ENCODE peak calls at places on chromosomes 2 and 18, in eight cellular contexts. B is endothelial cell of umbilical vein, J is testis, K is uterus, E is sigmoid colon, G is A549, N is tibial artery, P is OCI-LY7. H is an unnamed sample. For H3K9me3, the result is how much of the 10 kb centered on the place peaks cover.

GRCh38 chr2:98334439-98335078 is 11.7 kb upstream of the CNGA3 start:
- DNase-seq in N (no peak), K (no peak), B (peak), P (no peak), G (peak), J (no peak), E (no peak), H (no peak)

GRCh38 chr2:55085113-55085713 is 35.0 kb upstream of the RTN4 start:
- DNase-seq in E (no peak), N (no peak), K (no peak), B (no peak), G (no peak), J (no peak), P (no peak), H (no peak)

GRCh38 chr2:54767921-54768320 is 44.5 kb downstream of the EML6 start:
- DNase-seq in G (no peak), E (no peak), N (no peak), J (no peak), K (no peak), P (peak), B (peak), H (no peak)

GRCh38 chr2:20617081-20617575 is 33.8 kb downstream of the HS1BP3 start:
- DNase-seq in K (peak), B (peak), P (no peak), J (peak), N (peak), G (no peak), E (peak), H (no peak)

GRCh38 chr2:145096582-145096981 is 576.7 kb upstream of the ZEB2 start:
- DNase-seq in G (no peak), N (no peak), E (no peak), K (no peak), J (no peak), B (no peak), P (no peak), H (no peak)

GRCh38 chr2:111704246-111704645 is 179.7 kb downstream of the ANAPC1 start:
- DNase-seq in J (no peak), E (no peak), G (peak), P (no peak), K (no peak), N (no peak), B (no peak), H (no peak)

GRCh38 chr2:88753833-88754584 is 62.5 kb downstream of the RPIA start:
- DNase-seq in E (no peak), G (no peak), B (peak), J (no peak), K (no peak), N (no peak), P (peak), H (no peak)

GRCh38 chr2:41207578-41207977 is 755.7 kb upstream of the SLC8A1 start:
- DNase-seq in P (no peak), N (no peak), G (no peak), E (no peak), K (no peak), J (no peak), B (no peak), H (no peak)

GRCh38 chr2:109692013-109692738 is 78.0 kb downstream of the SOWAHC start:
- DNase-seq in K (no peak), B (no peak), N (no peak), G (no peak), P (no peak), J (peak), E (peak), H (no peak)

GRCh38 chr18:43661570-43661969 is 384.3 kb upstream of the SYT4 start:
- DNase-seq in N (no peak), K (no peak), P (peak), E (no peak), J (peak), G (no peak), B (peak), H (no peak)

GRCh38 chr18:5628512-5629255 is 84.9 kb upstream of the EPB41L3 start:
- DNase-seq in E (peak), P (no peak), J (peak), K (peak), B (peak), G (no peak), N (peak), H (no peak)

GRCh38 chr2:108538000-108538625 is 3.8 kb downstream of the LIMS1 start:
- DNase-seq in E (no peak), N (no peak), B (no peak), G (no peak), P (no peak), J (no peak), K (no peak), H (no peak)

GRCh38 chr2:125885340-125885739 is 770.6 kb upstream of the GYPC start:
- DNase-seq in N (no peak), K (no peak), E (no peak), P (no peak), J (no peak), G (no peak), B (no peak), H (no peak)

GRCh38 chr2:224444011-224444410 is 42.1 kb upstream of the FAM124B start:
- DNase-seq in J (no peak), B (peak), E (no peak), G (no peak), N (no peak), P (no peak), K (no peak), H (no peak)

GRCh38 chr2:169184074-169184473 is 114.7 kb downstream of the DHRS9 start:
- DNase-seq in G (no peak), K (no peak), N (no peak), E (no peak), P (no peak), J (no peak), B (peak), H (no peak)

GRCh38 chr2:176612736-176613135 is 343.5 kb downstream of the MTX2 start:
- DNase-seq in E (no peak), J (no peak), K (no peak), G (no peak), B (peak), P (no peak), N (no peak), H (no peak)

GRCh38 chr2:171941316-171941699 is 19.0 kb downstream of the HAT1 start:
- DNase-seq in K (no peak), B (no peak), E (no peak), G (no peak), P (no peak), J (no peak), N (no peak), H (no peak)

GRCh38 chr2:42917374-42918017 is 125.1 kb upstream of the HAAO start:
- DNase-seq in K (peak), N (peak), B (peak), J (no peak), E (peak), P (no peak), G (no peak), H (no peak)

GRCh38 chr2:208359632-208359986 is 47.0 kb upstream of the PTH2R start:
- DNase-seq in J (peak), P (no peak), E (no peak), N (no peak), B (no peak), G (no peak), K (no peak), H (no peak)

GRCh38 chr2:209872675-209873074 is 101.0 kb downstream of the UNC80 start:
- DNase-seq in N (no peak), J (no peak), E (no peak), K (peak), P (no peak), G (no peak), B (no peak), H (no peak)

GRCh38 chr2:143175435-143175834 is 46.2 kb downstream of the ARHGAP15 start:
- DNase-seq in K (no peak), N (no peak), E (no peak), B (no peak), J (no peak), G (no peak), P (no peak), H (no peak)

GRCh38 chr2:64789466-64790320 is 136.0 kb upstream of the SERTAD2 start:
- DNase-seq in G (no peak), N (no peak), B (no peak), K (no peak), P (no peak), E (no peak), J (no peak), H (no peak)

GRCh38 chr2:74834806-74835755 is 1.2 kb downstream of the HK2 start:
- DNase-seq in J (peak), G (peak), B (peak), P (peak), N (peak), E (no peak), K (no peak), H (no peak)

GRCh38 chr2:112661656-112662305 is 16.0 kb downstream of the SLC20A1 start:
- DNase-seq in J (no peak), G (no peak), K (no peak), E (no peak), B (no peak), P (no peak), N (no peak), H (no peak)

GRCh38 chr2:170848587-170848986 is 31.9 kb downstream of the GAD1 start:
- DNase-seq in G (no peak), N (no peak), K (no peak), J (no peak), P (no peak), E (no peak), B (no peak), H (no peak)

GRCh38 chr2:62014102-62014501 is 108.6 kb downstream of the COMMD1 start:
- DNase-seq in J (peak), G (no peak), N (peak), P (peak), B (peak), K (peak), E (peak), H (no peak)

GRCh38 chr18:12597775-12598174 is 60.1 kb downstream of the SPIRE1 start:
- DNase-seq in P (no peak), K (no peak), J (no peak), B (peak), G (peak), N (no peak), E (no peak), H (no peak)

GRCh38 chr2:227460079-227460485 is 11.9 kb upstream of the AGFG1 start:
- DNase-seq in P (no peak), B (no peak), N (no peak), E (no peak), G (no peak), J (no peak), K (no peak), H (peak)

GRCh38 chr18:515156-515815 is 14.8 kb upstream of the COLEC12 start:
- DNase-seq in P (no peak), N (no peak), J (no peak), G (no peak), E (no peak), B (no peak), K (no peak), H (no peak)

GRCh38 chr18:57581301-57581934 is 5.1 kb downstream of the FECH start:
- DNase-seq in G (no peak), P (peak), E (no peak), B (no peak), N (peak), K (no peak), J (peak), H (no peak)

GRCh38 chr18:70870292-70870691 is 581.4 kb downstream of the SOCS6 start:
- DNase-seq in K (no peak), J (no peak), E (no peak), G (no peak), N (no peak), B (no peak), P (no peak), H (no peak)
- H3K9me3 ChIP-seq in K (under half), J (under half), E (under half), G (under half), N (under half), B (under half), P (under half), H (under half)

GRCh38 chr18:14971461-14972185 is 223.7 kb downstream of the ANKRD30B start:
- DNase-seq in K (no peak), J (no peak), N (no peak), G (no peak), E (no peak), B (peak), P (no peak), H (no peak)

GRCh38 chr18:14974576-14974975 is 226.6 kb downstream of the ANKRD30B start:
- DNase-seq in P (no peak), G (no peak), N (no peak), B (peak), K (no peak), E (no peak), J (no peak), H (no peak)

GRCh38 chr18:14975431-14975830 is 227.5 kb downstream of the ANKRD30B start:
- DNase-seq in G (no peak), J (no peak), N (no peak), E (no peak), K (no peak), P (no peak), B (no peak), H (no peak)

GRCh38 chr18:14976736-14977430 is 228.9 kb downstream of the ANKRD30B start:
- DNase-seq in K (no peak), E (no peak), P (no peak), G (no peak), B (peak), J (no peak), N (no peak), H (no peak)

DNA sequence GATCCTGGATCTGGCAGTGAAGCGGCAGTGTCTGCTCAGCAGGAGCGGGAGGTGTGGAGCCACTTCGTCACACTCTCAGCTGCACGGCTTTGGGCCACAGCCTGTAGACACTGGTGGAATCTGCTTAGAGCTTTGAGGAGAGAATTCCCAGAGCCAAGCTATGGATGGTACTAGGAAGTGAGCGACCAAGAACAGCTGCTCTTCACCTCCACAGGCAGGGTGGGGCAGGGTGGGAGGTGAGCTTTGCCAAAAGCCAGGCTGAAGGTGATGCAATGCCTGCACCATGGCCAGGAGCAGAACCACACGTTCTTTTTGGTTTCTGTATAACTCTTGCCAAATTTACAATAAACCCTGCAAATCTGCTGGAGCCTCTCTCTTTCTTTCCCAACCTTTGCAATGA is 226.1 kb downstream of the ANKRD30B start:
- DNase-seq in J (no peak), B (no peak), K (no peak), P (no peak), G (no peak), E (no peak), N (no peak), H (no peak)
- H3K9me3 ChIP-seq in J (under half), B (under half), K (under half), P (under half), G (under half), E (under half), N (under half), H (under half)

GRCh38 chr2:235411905-235412304 is 81.9 kb upstream of the AGAP1 start:
- DNase-seq in K (no peak), P (no peak), J (no peak), N (no peak), B (no peak), G (no peak), E (no peak), H (no peak)
- H3K9me3 ChIP-seq in K (under half), P (under half), J (under half), N (under half), B (under half), G (under half), E (under half), H (under half)

GRCh38 chr2:123195957-123196356 is 829.1 kb upstream of the CNTNAP5 start:
- DNase-seq in K (no peak), J (no peak), G (no peak), P (no peak), N (no peak), E (no peak), B (no peak), H (no peak)

GRCh38 chr2:123200035-123200434 is 825.1 kb upstream of the CNTNAP5 start:
- DNase-seq in P (no peak), G (no peak), N (no peak), K (no peak), E (no peak), J (no peak), B (no peak), H (no peak)
- H3K9me3 ChIP-seq in P (under half), G (under half), N (under half), K (under half), E (under half), J (under half), B (under half), H (under half)

GRCh38 chr18:67652296-67652695 is 135.8 kb upstream of the DSEL start:
- DNase-seq in P (no peak), N (no peak), G (no peak), B (no peak), E (no peak), J (no peak), K (no peak), H (no peak)

GRCh38 chr18:67651438-67651837 is 134.9 kb upstream of the DSEL start:
- DNase-seq in E (no peak), K (no peak), P (no peak), B (no peak), J (no peak), N (peak), G (no peak), H (no peak)

GRCh38 chr18:67650661-67651060 is 134.1 kb upstream of the DSEL start:
- DNase-seq in K (no peak), E (no peak), N (no peak), B (no peak), J (no peak), P (no peak), G (no peak), H (no peak)

GRCh38 chr18:67644226-67644625 is 127.7 kb upstream of the DSEL start:
- DNase-seq in B (no peak), G (no peak), J (no peak), E (no peak), K (no peak), P (no peak), N (no peak), H (no peak)

DNA sequence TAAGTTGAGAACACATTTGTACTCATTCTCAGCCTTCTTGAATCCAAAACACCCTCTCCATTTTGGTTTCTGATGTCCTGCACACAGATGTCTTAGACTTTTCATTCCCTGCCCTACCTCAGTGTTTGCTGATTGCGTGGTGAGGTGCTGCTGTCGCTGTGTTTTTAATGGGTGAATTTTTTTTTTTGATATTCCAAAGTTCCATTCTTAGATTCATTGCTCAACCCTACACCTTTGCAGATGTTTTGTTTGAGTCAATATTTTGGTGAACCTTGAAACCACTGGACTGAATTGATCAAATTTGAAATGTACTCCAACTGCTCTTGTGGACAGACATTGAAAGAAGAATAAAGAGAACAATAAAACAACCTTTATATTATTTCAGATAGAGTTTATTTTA is 130.4 kb upstream of the DSEL start:
- DNase-seq in P (no peak), J (no peak), N (no peak), G (no peak), E (no peak), K (no peak), B (no peak), H (no peak)
- H3K9me3 ChIP-seq in P (under half), J (under half), N (under half), G (under half), E (under half), K (under half), B (under half), H (under half)

DNA sequence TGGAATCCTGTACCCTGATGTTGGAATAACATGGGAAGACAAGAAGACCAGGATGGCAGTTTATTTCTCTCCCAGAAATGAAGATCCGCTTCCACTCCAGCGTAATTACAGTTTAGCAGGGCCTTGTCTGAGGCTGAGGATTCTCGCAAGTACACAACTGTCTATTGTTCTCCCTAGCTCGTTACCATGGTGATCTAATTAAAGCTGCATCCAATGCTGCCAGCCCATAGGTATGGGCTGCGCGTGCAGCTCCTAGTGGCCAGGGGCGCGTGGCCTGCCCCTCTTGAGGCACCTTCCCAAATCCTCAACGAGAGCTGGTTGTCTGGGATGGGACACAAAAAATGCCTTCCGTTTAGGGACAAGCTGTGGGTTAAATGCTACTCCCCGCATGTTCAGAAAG is 344.9 kb downstream of the CYRIA start:
- DNase-seq in B (no peak), N (no peak), E (no peak), K (no peak), G (no peak), J (no peak), P (no peak), H (no peak)
- H3K9me3 ChIP-seq in B (under half), N (under half), E (under half), K (under half), G (under half), J (under half), P (under half), H (under half)

GRCh38 chr2:13682878-13683277 is 949.6 kb upstream of the LRATD1 start:
- DNase-seq in B (no peak), K (no peak), N (no peak), G (no peak), E (no peak), P (no peak), J (peak), H (no peak)
- H3K9me3 ChIP-seq in B (under half), K (under half), N (under half), G (under half), E (under half), P (under half), J (under half), H (under half)

DNA sequence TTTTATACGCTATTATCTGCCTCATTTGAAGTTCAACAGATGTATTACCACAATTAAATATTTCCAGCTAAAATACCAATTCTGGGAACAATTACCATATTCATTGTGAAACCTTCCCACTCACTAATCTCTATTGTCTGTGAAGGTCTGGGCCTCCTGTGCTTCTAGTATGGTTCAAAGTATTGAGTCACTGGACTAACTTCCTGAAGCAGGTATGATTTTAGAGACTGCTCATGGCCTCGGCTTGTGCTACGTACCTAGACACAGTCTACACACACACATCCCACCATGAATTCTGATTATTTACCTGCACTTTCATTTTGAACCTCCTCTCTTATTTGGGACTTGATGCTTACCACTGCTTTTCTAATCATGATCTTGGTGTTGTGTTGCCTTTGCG is 180.7 kb upstream of the EPHA4 start:
- DNase-seq in E (no peak), B (no peak), P (no peak), J (no peak), N (no peak), G (no peak), K (no peak), H (no peak)
- H3K9me3 ChIP-seq in E (under half), B (under half), P (under half), J (under half), N (under half), G (under half), K (under half), H (under half)

DNA sequence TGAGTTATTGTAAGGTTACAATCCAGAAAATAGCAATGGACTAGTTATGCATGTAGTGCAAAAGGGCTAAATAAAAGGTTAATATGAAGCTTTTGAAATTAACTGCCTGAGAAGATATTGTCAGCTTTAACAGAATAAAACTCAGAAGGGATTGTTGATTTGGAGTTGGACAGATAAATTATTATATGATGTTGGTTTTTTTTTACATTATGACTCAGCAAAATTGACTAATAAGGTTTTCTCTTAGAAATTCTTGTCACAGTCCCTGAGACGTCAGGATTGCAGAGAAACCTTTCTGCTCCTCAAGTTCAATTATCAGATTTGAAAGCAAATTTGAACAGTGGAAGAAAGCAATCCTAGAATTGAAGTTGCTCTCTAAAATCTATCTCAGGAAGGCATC is 946.9 kb downstream of the CBLN2 start:
- DNase-seq in B (no peak), N (no peak), P (no peak), E (no peak), G (no peak), K (no peak), J (no peak), H (no peak)
- H3K9me3 ChIP-seq in B (under half), N (under half), P (under half), E (under half), G (under half), K (under half), J (under half), H (under half)